ENCODE peak calls at places on chromosomes 4 and X, in four cellular contexts. T, U, B and W are unnamed samples.

GRCh38 chr4:109614466-109614865 is 54.4 kb downstream of the MCUB start:
- DNase-seq in T (no peak), U (no peak), B (no peak), W (no peak)

GRCh38 chr4:158996669-158997074 is 106.2 kb upstream of the RAPGEF2 start:
- DNase-seq in T (no peak), U (peak; percentile 49), B (no peak), W (peak; percentile 82)

GRCh38 chr4:22850055-22850454 is 157.3 kb downstream of the GBA3 start:
- DNase-seq in T (no peak), U (no peak), B (no peak), W (no peak)

GRCh38 chrX:112678831-112679230 is 907 bp downstream of the LHFPL1 start:
- DNase-seq in T (no peak), U (no peak), B (no peak), W (no peak)

GRCh38 chrX:39689374-39690104 is 408.2 kb downstream of the BCOR start:
- DNase-seq in T (no peak), U (no peak), B (no peak), W (no peak)

GRCh38 chrX:19462879-19463278 is 52.4 kb downstream of the MAP3K15 start:
- DNase-seq in T (no peak), U (no peak), B (no peak), W (no peak)

GRCh38 chr4:1344696-1345095 is 2.3 kb upstream of the UVSSA start:
- DNase-seq in T (peak; percentile 53), U (no peak), B (no peak), W (no peak)

GRCh38 chr4:121479801-121480200 is 99.0 kb upstream of the QRFPR start:
- DNase-seq in T (no peak), U (no peak), B (no peak), W (no peak)

GRCh38 chr4:140924761-140925392 is 168.7 kb upstream of the TBC1D9 start:
- DNase-seq in T (no peak), U (no peak), B (no peak), W (no peak)

GRCh38 chrX:53483838-53484420 is 49.8 kb upstream of the HSD17B10 start:
- DNase-seq in T (no peak), U (no peak), B (no peak), W (peak; percentile 10)

GRCh38 chrX:105700316-105700715 is 122.0 kb upstream of the NRK start:
- DNase-seq in T (no peak), U (no peak), B (no peak), W (no peak)

GRCh38 chrX:13254076-13254785 is 65.6 kb downstream of the ATXN3L start:
- DNase-seq in T (peak; percentile 55), U (no peak), B (no peak), W (no peak)

GRCh38 chr4:14130551-14130950 is 503.0 kb upstream of the BOD1L1 start:
- DNase-seq in T (no peak), U (no peak), B (no peak), W (no peak)

DNA sequence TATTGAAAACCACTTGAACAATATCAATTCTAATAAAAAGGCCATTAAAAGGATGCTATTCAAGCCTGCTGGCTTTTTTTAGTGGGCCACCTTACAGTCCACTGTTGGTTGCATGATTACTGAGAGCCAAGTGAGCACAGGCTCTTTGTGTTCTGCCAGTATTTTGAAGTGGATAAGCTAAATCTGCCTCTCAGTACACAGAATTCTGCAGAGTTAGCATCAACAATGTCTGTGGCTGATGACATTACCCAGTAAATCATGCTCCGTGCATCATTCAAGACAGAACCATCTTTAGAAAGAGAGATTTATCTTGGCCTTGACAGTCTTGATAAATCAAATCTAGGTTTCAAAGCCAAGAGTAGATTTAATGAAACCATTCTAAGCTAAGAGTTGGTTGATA is 119.0 kb upstream of the GNPDA2 start:
- DNase-seq in T (no peak), U (no peak), B (no peak), W (no peak)
- H3K9me3 ChIP-seq in T (no peaks in the 10 kb centered on the region), U (no peaks in the 10 kb centered on the region), B (no peaks in the 10 kb centered on the region), W (no peaks in the 10 kb centered on the region)

GRCh38 chrX:145630081-145630480 is 187.5 kb upstream of the SLITRK2 start:
- DNase-seq in T (no peak), U (no peak), B (no peak), W (no peak)
- H3K9me3 ChIP-seq in T (no peaks in the 10 kb centered on the region), U (no peaks in the 10 kb centered on the region), B (no peaks in the 10 kb centered on the region), W (peaks cover 22% of the 10 kb centered on the region)

GRCh38 chr4:186204103-186204559 is 12.8 kb downstream of the CYP4V2 start:
- DNase-seq in T (no peak), U (no peak), B (no peak), W (no peak)

GRCh38 chr4:186203391-186203802 is 12.0 kb downstream of the CYP4V2 start:
- DNase-seq in T (no peak), U (no peak), B (no peak), W (no peak)

GRCh38 chr4:186202490-186203140 is 11.2 kb downstream of the CYP4V2 start:
- DNase-seq in T (no peak), U (no peak), B (no peak), W (no peak)

GRCh38 chr4:186201535-186202230 is 10.3 kb downstream of the CYP4V2 start:
- DNase-seq in T (no peak), U (peak; percentile 64), B (no peak), W (no peak)

DNA sequence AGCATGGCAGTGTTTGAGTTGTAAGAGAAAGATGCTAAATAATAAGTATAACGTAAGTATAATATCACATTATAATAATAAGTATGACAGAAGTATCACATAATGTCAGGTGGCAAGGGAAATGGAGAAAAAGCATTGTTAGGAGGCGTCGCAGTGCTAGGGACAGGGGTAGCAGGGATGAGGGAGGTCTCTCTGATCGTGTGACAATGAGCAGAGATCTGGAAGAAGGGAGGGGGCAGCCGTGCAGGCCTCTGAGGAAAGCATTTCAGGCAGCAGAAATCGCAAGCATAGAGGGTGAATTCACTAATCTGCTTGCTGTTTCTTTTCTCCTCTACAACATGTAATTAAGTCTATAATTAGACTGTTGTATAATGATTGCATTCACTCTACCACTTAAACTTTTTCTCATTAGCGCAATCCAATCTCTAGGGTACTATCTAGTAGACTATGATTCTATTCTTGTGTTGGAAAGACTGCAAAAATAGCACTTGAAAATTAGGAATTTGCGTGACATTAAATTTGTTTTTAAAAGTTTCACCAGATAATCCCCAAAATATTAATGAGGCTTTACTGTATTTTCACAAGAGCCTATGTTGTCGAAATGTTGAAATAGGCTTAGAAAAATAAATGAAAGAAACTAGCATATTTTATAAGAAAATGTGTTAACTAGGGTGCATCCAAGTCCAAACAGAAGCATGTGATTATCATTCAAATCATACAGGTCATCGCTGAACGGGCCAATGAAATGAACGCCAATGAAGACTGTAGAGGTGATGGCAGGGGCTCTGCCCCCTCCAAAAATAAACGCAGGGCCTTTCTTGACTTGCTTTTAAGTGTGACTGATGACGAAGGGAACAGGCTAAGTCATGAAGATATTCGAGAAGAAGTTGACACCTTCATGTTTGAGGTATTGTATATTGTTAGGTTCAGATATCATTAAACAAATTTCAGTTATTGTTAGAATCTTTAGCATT is 9.4 kb downstream of the CYP4V2 start:
- DNase-seq in T (no peak), U (no peak), B (no peak), W (no peak)
- H3K9me3 ChIP-seq in T (no peaks in the 10 kb centered on the region), U (no peaks in the 10 kb centered on the region), B (no peaks in the 10 kb centered on the region), W (no peaks in the 10 kb centered on the region)

GRCh38 chr4:25233737-25234389 is at the start of gene PI4K2B:
- DNase-seq in T (peak; percentile 93), U (peak; percentile 57), B (peak; percentile 76), W (peak; percentile 13)
- H3K9me3 ChIP-seq in T (no peaks in the 10 kb centered on the region), U (peaks cover 7% of the 10 kb centered on the region), B (no peaks in the 10 kb centered on the region), W (peaks cover 5% of the 10 kb centered on the region)

GRCh38 chr4:139691-140090 is 15.4 kb downstream of the ZNF718 start:
- DNase-seq in T (no peak), U (no peak), B (no peak), W (no peak)

GRCh38 chr4:138935-139334 is 14.6 kb downstream of the ZNF718 start:
- DNase-seq in T (no peak), U (no peak), B (no peak), W (no peak)
- H3K9me3 ChIP-seq in T (peaks cover 90% of the 10 kb centered on the region), U (peaks cover 77% of the 10 kb centered on the region), B (no peaks in the 10 kb centered on the region), W (peaks cover 44% of the 10 kb centered on the region)

DNA sequence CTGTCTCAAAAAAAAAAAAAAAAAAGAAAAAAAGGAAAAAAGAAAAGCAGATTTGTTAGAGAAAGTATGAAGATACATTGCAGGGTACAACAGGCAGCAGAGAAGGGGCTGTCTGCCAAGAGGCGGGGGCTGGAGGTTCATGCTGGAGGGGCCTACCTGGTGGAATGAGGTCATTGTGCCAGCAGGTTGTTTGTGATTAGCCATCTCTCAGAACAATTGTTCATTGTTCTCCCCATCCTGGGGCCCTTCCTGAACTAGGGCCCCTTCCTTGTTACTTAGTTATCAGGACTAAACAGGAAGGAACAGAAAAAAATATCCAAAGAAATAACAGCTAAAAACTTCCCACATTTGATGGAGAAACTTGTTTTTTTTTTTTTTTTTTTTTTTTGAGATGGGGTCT is 14.0 kb upstream of the GPKOW start:
- DNase-seq in T (no peak), U (no peak), B (no peak), W (no peak)
- H3K9me3 ChIP-seq in T (no peaks in the 10 kb centered on the region), U (no peaks in the 10 kb centered on the region), B (no peaks in the 10 kb centered on the region), W (peaks cover 4% of the 10 kb centered on the region)